ENCODE peak calls at places on chromosomes 12 and 14, in nine cellular contexts. R is osteoblast, M is IMR-90, D is OCI-LY7, G is stomach, L is keratinocyte, A is A549, H is PC-9, N is astrocyte. P is an unnamed sample.

GRCh38 chr12:58247633-58248032 is 306.3 kb downstream of the ATP23 start:
- DNase-seq in R (no peak), M (no peak), D (no peak), G (no peak), L (no peak), A (peak; percentile 19), H (no peak), N (no peak), P (no peak)

GRCh38 chr12:1691123-1692007 is 495 bp downstream of the ADIPOR2 start:
- DNase-seq in R (peak; percentile 85), M (no peak), D (peak; percentile 60), G (peak; percentile 46), L (no peak), A (no peak), H (no peak), N (no peak), P (no peak)

GRCh38 chr12:46518729-46519128 is 146.2 kb upstream of the SLC38A2 start:
- DNase-seq in R (no peak), M (no peak), D (no peak), G (no peak), L (no peak), A (no peak), H (no peak), N (no peak), P (no peak)

GRCh38 chr12:12505544-12506501 is 56.8 kb downstream of the DUSP16 start:
- DNase-seq in R (peak; percentile 88), M (peak; percentile 65), D (peak; percentile 42), G (no peak), L (no peak), A (no peak), H (no peak), N (peak; percentile 49), P (no peak)

GRCh38 chr14:96145116-96145864 is 59.3 kb upstream of the BDKRB2 start:
- DNase-seq in R (peak; percentile 73), M (peak; percentile 91), D (no peak), G (no peak), L (no peak), A (no peak), H (no peak), N (peak; percentile 86), P (no peak)

GRCh38 chr12:76573840-76574373 is 14.3 kb upstream of the OSBPL8 start:
- DNase-seq in R (no peak), M (no peak), D (no peak), G (no peak), L (no peak), A (no peak), H (no peak), N (no peak), P (no peak)

GRCh38 chr14:101195309-101195724 is 291.8 kb upstream of the RTL1 start:
- DNase-seq in R (no peak), M (no peak), D (no peak), G (peak; percentile 13), L (no peak), A (no peak), H (no peak), N (no peak), P (no peak)

GRCh38 chr12:26032719-26033241 is 74.3 kb downstream of the RASSF8 start:
- DNase-seq in R (peak; percentile 30), M (no peak), D (no peak), G (no peak), L (no peak), A (no peak), H (peak; percentile 45), N (peak; percentile 50), P (no peak)

GRCh38 chr12:94488449-94488848 is 28.8 kb upstream of the CEP83 start:
- DNase-seq in R (no peak), M (peak; percentile 6), D (peak; percentile 69), G (no peak), L (no peak), A (no peak), H (no peak), N (no peak), P (no peak)

GRCh38 chr12:50536831-50537537 is 32.2 kb downstream of the DIP2B start:
- DNase-seq in R (no peak), M (no peak), D (no peak), G (no peak), L (no peak), A (no peak), H (peak; percentile 67), N (no peak), P (no peak)
- H3K4me1 ChIP-seq in R (peaks cover 33% of the 10 kb centered on the region), M (peaks cover 7% of the 10 kb centered on the region), D (no peaks in the 10 kb centered on the region), G (peaks cover 17% of the 10 kb centered on the region), L (peaks cover 54% of the 10 kb centered on the region), A (peaks cover 67% of the 10 kb centered on the region), H (peaks cover 72% of the 10 kb centered on the region), N (peaks cover 30% of the 10 kb centered on the region), P (no peaks in the 10 kb centered on the region)

DNA sequence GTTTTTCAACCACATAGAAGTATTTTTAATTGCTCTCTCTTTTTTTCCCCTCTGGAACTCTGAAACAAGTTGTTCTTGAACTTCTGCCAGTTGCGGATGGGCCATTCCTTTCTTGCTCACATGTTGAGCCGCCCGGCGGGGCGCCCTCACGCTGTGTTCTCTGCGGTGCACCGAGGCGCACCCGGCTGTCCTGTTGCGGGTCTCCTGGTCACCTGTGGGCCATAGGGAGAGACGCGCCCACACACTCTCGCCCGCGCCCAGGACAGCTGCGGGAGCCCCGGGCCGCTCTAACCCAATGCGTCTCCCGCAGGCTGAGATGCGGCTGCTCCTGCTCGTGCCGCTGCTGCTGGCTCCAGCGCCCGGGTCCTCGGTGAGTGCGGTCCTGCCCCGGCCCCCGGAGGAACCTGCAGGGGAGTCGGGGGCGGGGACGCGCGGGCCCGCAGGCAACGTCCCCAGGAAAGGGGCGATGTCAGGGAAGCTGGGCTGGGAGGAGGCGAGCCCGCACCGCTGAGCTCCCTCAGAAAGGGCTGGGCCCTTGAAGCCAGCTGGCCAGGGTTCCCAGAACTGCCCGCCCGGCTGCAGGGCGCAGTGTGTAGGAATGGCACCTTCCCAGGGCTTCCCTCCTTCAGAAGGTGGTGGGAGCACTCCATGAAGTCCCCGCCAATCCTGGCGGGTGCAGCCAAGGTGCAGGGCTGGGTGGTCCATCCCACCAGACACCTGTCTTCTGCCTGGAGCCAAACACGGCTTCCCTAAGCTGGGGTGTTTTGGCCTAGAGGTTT is 2.3 kb downstream of the PAPLN start:
- DNase-seq in R (peak; percentile 93), M (peak; percentile 49), D (no peak), G (no peak), L (no peak), A (no peak), H (no peak), N (peak; percentile 52), P (no peak)
- H3K4me1 ChIP-seq in R (peaks cover 24% of the 10 kb centered on the region), M (peaks cover 21% of the 10 kb centered on the region), D (peaks cover 45% of the 10 kb centered on the region), G (peaks cover 75% of the 10 kb centered on the region), L (peaks cover 42% of the 10 kb centered on the region), A (peaks cover 33% of the 10 kb centered on the region), H (peaks cover 4% of the 10 kb centered on the region), N (peaks cover 26% of the 10 kb centered on the region), P (peaks cover 7% of the 10 kb centered on the region)

GRCh38 chr14:73241481-73242165 is 4.3 kb downstream of the PAPLN start:
- DNase-seq in R (peak; percentile 85), M (no peak), D (no peak), G (no peak), L (no peak), A (no peak), H (no peak), N (no peak), P (no peak)

GRCh38 chr14:73242274-73242960 is 5.1 kb downstream of the PAPLN start:
- DNase-seq in R (peak; percentile 92), M (no peak), D (no peak), G (no peak), L (no peak), A (no peak), H (no peak), N (no peak), P (no peak)

GRCh38 chr14:73243341-73243740 is 6.0 kb downstream of the PAPLN start:
- DNase-seq in R (peak; percentile 14), M (no peak), D (no peak), G (no peak), L (no peak), A (no peak), H (no peak), N (no peak), P (no peak)

GRCh38 chr14:73238941-73239340 is 1.6 kb downstream of the PAPLN start:
- DNase-seq in R (peak; percentile 69), M (no peak), D (no peak), G (no peak), L (no peak), A (no peak), H (no peak), N (no peak), P (no peak)

GRCh38 chr14:73240816-73241480 is 3.6 kb downstream of the PAPLN start:
- DNase-seq in R (peak; percentile 64), M (no peak), D (peak; percentile 62), G (no peak), L (no peak), A (no peak), H (no peak), N (no peak), P (no peak)
- H3K4me1 ChIP-seq in R (peaks cover 24% of the 10 kb centered on the region), M (peaks cover 18% of the 10 kb centered on the region), D (peaks cover 43% of the 10 kb centered on the region), G (peaks cover 80% of the 10 kb centered on the region), L (peaks cover 42% of the 10 kb centered on the region), A (peaks cover 20% of the 10 kb centered on the region), H (peaks cover 4% of the 10 kb centered on the region), N (peaks cover 26% of the 10 kb centered on the region), P (peaks cover 3% of the 10 kb centered on the region)

DNA sequence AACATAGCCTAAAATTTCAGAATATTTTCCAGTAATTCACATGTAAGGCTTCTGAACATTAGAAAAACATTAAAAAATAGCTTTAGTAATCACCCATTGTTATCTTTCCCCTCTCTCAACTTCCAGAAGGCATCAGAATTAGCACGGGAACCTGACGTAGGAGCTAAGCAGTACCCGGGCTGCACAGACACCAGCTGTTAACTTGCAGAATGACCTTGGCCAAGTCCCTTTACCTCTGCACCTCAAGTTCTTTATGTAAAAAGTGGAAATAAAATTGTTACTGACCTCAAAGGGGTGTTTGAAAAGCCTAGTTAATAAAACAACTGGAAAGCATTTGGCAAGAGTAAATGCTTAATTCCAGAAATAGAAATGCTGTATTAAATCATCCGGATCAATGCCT is 7.2 kb downstream of the TPH2 start:
- DNase-seq in R (no peak), M (no peak), D (no peak), G (no peak), L (no peak), A (no peak), H (no peak), N (no peak), P (no peak)
- H3K4me1 ChIP-seq in R (peaks cover 3% of the 10 kb centered on the region), M (no peaks in the 10 kb centered on the region), D (no peaks in the 10 kb centered on the region), G (no peaks in the 10 kb centered on the region), L (no peaks in the 10 kb centered on the region), A (no peaks in the 10 kb centered on the region), H (peaks cover 8% of the 10 kb centered on the region), N (no peaks in the 10 kb centered on the region), P (peaks cover 24% of the 10 kb centered on the region)

GRCh38 chr12:122980192-122981035 is at the start of gene ARL6IP4:
- DNase-seq in R (peak; percentile 98), M (peak; percentile 54), D (peak; percentile 85), G (peak; percentile 70), L (no peak), A (peak; percentile 65), H (no peak), N (peak; percentile 36), P (no peak)
- H3K4me1 ChIP-seq in R (peaks cover 55% of the 10 kb centered on the region), M (peaks cover 32% of the 10 kb centered on the region), D (peaks cover 56% of the 10 kb centered on the region), G (peaks cover 91% of the 10 kb centered on the region), L (peaks cover 30% of the 10 kb centered on the region), A (peaks cover 25% of the 10 kb centered on the region), H (peaks cover 16% of the 10 kb centered on the region), N (peaks cover 53% of the 10 kb centered on the region), P (peaks cover 2% of the 10 kb centered on the region)

DNA sequence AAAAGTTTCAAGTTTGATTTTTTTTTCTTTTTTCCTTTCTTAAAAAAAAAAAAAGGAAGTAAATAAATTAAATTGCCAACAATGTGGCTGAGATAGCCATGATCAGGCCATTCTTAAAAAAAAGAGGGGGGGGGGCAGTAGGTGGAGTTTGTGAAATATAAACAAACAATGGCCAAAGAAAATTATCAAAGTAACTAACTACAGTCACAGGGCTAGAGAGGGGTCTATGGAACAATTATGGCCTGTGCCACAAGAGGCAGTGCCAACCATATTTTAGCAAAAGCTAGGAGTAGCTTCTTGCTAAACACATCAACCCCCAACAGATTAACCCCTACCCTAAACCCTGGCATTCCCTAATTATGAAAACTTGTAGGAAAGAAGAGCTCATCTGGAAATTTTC is 16.2 kb upstream of the SMARCC2 start:
- DNase-seq in R (peak; percentile 25), M (no peak), D (peak; percentile 56), G (no peak), L (no peak), A (peak; percentile 29), H (no peak), N (no peak), P (no peak)
- H3K4me1 ChIP-seq in R (peaks cover 11% of the 10 kb centered on the region), M (peaks cover 7% of the 10 kb centered on the region), D (peaks cover 42% of the 10 kb centered on the region), G (peaks cover 7% of the 10 kb centered on the region), L (no peaks in the 10 kb centered on the region), A (no peaks in the 10 kb centered on the region), H (no peaks in the 10 kb centered on the region), N (peaks cover 8% of the 10 kb centered on the region), P (no peaks in the 10 kb centered on the region)

P was measured in iPS DF 6.9.